ENCODE peak calls at places on chromosomes 3 and 15, in four cellular contexts. S is IMR-90, N is H9, D is H1. X is an unnamed sample.

GRCh38 chr3:50807266-50807665 is 132.5 kb downstream of the DOCK3 start:
- DNase-seq in D (no peak), S (no peak), N (no peak), X (no peak)

GRCh38 chr3:133404925-133405324 is 5.1 kb downstream of the BFSP2 start:
- DNase-seq in D (no peak), N (no peak), S (no peak), X (no peak)

GRCh38 chr3:128242818-128243601 is 89.7 kb downstream of the EEFSEC start:
- DNase-seq in S (peak; percentile 19), N (no peak), D (peak; percentile 29), X (no peak)

GRCh38 chr3:57043518-57043917 is 16.9 kb upstream of the SPATA12 start:
- DNase-seq in S (no peak), N (no peak), D (no peak), X (no peak)

GRCh38 chr15:37289109-37289765 is 188.9 kb upstream of the MEIS2 start:
- DNase-seq in S (peak; percentile 5), N (peak; percentile 46), D (no peak), X (peak; percentile 71)

GRCh38 chr15:76217029-76217866 is 94.0 kb downstream of the ETFA start:
- DNase-seq in S (peak; percentile 57), D (no peak), N (no peak), X (no peak)

GRCh38 chr3:86991840-86992430 is 986 bp upstream of the VGLL3 start:
- DNase-seq in N (no peak), D (no peak), S (peak; percentile 60), X (no peak)

GRCh38 chr15:51132384-51133139 is 37.9 kb upstream of the TNFAIP8L3 start:
- DNase-seq in S (peak; percentile 96), N (peak; percentile 50), D (peak; percentile 72), X (peak; percentile 47)

DNA sequence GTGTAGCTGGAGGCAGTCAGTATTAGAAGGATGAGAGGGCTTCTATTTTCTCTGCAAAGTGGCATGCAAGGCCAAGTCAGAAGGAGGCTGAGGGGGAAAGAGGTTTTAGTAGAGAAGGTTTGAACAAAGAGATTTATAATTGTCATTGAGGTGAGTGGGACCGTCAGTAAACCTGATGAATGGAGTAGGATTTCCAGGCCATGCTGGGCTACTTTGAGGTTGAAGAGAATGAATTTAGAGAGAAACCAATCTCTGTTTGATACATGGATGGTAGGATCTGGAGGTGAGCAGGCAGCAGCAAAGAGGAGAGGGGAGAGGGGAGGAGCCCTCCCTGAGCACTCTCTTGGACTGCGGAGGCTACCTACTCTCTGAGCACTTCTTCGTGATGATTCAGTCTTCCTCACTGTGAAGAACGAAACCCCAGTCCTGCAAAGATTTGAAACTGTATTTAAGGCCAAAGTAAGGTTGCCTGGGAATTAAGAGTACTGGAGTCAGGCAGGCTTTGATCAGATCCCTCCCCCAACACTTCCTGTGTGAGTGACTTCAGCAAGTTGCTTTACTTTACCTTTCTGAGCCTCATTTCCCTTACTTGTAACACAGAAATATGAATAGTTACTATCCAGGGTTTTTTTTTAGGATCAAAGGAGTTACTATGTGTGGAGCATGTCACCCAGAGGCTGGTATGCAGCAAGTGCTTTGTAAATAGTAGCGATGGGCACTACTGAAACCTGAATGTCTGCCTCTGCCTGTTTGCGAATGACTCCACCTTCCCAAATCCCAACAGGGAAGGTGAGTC is 75.8 kb downstream of the RPL39L start:
- DNase-seq in D (no peak), S (peak; percentile 12), N (no peak), X (peak; percentile 84)
- H3K56ac ChIP-seq in D (no peak overlapping the region), S (no peak overlapping the region), N (peak overlapping the region; percentile 55), X (peak overlapping the region; percentile 68)

GRCh38 chr3:136982520-136983138 is 24.8 kb downstream of the IL20RB start:
- DNase-seq in D (no peak), S (no peak), N (no peak), X (no peak)
- H3K9ac ChIP-seq in D (no peak overlapping the region), S (no peak overlapping the region), N (no peak overlapping the region), X (no peak overlapping the region)

DNA sequence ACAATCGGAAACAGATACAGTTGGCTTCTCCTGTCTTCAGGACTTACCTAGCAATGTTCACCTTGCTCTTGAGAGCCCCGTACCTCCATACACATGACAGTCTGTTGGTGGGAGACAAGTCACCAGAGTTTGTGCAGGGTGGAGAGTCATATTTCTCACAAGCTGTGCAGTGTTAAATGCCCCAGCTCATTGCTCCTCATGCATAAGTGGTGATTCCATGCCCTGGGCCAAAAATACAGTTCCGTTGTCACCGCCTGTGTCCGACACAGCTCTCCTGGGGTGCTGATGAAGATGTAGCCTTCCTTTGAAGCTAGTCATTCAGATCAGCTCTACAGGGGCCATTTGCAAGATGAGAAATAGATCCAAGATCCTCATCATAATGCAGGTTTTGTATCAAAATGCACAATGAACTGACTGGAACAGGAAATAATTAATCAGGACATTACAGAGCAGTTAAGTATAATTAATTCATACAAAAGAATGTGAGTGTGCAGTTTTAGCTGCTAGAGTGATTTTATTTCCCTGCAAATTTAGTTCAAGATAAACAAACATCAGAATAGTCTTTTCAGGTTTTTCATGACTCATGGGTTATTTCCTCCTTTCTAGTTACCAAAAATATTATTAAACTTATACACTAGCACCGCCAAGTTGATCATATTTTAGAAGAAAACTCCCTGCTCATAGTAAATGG is 66.5 kb downstream of the CD47 start:
- DNase-seq in N (no peak), D (peak; percentile 13), S (peak; percentile 22), X (no peak)
- H3K56ac ChIP-seq in N (no peak overlapping the region), D (no peak overlapping the region), S (no peak overlapping the region), X (no peak overlapping the region)

GRCh38 chr3:47130557-47130956 is 33.4 kb downstream of the SETD2 start:
- DNase-seq in S (no peak), N (no peak), D (no peak), X (no peak)

GRCh38 chr3:47133641-47134040 is 30.3 kb downstream of the SETD2 start:
- DNase-seq in N (no peak), S (no peak), D (no peak), X (no peak)

GRCh38 chr3:47134311-47134710 is 29.6 kb downstream of the SETD2 start:
- DNase-seq in S (no peak), N (no peak), D (no peak), X (no peak)
- H3K9ac ChIP-seq in S (no peak overlapping the region), N (no peak overlapping the region), D (no peak overlapping the region), X (no peak overlapping the region)

DNA sequence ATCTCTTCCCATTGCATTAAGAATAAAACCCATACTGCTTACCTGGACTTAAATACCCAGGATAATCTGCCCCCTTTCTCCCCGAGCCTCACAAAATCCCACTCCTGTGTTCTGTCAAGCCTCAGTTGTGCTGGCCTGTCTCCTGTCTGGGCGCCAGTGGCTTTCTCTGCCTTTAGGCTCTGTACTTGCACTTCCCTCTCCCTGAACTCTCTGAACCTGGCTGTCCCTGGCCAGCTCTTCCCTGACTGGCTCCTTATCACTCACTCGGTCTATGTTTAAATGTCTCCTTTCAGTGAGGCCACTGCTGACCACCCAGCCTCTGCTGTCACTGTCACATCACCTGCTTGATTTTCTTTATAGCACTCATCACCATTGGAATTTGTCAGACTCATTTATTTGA is 382.7 kb upstream of the PPP2R3A start:
- DNase-seq in N (no peak), D (no peak), S (no peak), X (no peak)
- H3K56ac ChIP-seq in N (no peak overlapping the region), D (no peak overlapping the region), S (no peak overlapping the region), X (no peak overlapping the region)

DNA sequence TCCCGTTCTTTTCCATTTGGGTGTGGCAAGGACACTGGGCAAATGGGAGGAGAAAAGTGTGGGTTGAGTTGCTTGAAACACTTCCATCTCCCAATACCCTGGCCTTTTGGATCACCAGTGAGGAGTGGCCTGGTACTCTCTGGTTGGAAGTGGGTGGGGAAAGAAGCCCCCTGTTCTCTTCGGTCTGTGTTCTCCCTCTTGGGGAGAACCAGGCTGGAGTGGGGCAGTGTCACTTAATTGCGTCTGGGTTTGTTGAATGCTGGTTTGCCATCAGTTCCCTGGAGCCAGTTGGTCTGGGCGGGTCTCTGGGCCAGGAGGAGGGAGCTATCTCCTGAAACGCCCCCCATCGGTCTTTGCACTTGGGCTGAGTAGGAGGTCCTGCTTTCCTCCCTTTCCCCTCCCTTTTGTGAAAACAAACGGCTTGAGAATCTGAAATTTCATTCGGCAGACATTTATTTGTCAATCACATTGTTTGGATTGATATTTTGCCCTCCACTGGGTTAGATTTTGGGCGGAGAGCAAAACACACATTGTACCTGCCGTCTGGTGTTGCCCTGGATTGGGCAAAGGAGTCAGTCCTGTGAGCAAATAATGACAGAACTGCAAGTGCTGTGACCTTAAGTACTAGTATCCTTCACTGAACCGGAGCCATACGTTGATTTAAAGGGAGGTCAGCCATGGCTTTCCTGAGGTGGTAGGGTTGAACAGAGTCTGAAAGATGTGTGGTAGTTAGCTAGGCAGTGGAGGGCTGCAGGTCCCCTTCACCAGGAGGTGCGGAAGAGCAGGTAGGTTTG is 1.6 kb downstream of the PDIA5 start:
- DNase-seq in S (no peak), N (peak; percentile 76), D (peak; percentile 72), X (peak; percentile 87)
- H3K9ac ChIP-seq in S (peak overlapping the region; percentile 79), N (peak overlapping the region; percentile 38), D (no peak overlapping the region), X (peak overlapping the region; percentile 94)

GRCh38 chr15:29333261-29333660 is 63.6 kb upstream of the NSMCE3 start:
- DNase-seq in N (no peak), S (no peak), D (no peak), X (no peak)
- H3K56ac ChIP-seq in N (no peak overlapping the region), S (no peak overlapping the region), D (no peak overlapping the region), X (no peak overlapping the region)

DNA sequence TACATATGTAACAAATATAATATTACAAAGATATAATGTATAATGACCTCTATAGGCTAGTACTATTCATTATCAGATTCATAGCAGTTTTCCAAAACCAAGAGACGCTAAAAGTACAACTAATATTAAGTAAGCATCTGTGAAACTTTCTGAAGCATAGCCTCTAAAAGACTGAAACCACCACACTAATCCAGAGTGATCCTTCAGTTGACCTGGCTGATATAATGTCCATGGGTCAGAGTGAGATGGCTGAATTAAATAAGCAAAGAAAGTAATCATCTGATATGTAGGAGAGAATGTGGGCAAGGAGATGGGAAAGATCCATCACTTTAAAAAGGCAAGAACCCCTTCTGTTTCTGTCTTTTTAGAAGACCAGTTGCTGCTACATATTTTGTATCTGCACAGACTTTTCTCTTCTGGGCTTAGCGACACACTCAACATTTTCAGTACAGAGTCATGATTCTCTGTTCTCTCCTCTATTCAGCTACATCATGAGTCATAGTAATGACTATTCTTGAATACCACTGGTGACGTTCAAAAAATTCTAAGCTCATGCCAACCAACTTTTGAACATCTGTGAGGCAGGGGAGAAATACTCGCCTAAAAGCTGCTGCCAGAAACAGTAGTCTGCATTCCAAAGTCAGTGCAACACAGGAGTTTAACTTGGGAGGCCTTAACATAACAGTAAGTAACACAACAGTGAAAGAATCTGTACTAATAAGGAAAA is 149.6 kb downstream of the MAGI1 start:
- DNase-seq in D (no peak), S (peak; percentile 98), N (no peak), X (peak; percentile 25)
- H3K9ac ChIP-seq in D (no peak overlapping the region), S (peak overlapping the region; percentile 53), N (no peak overlapping the region), X (no peak overlapping the region)

GRCh38 chr3:69325151-69325550 is 60.7 kb downstream of the FRMD4B start:
- DNase-seq in S (no peak), D (no peak), N (no peak), X (no peak)
- H3K56ac ChIP-seq in S (no peak overlapping the region), D (no peak overlapping the region), N (no peak overlapping the region), X (no peak overlapping the region)

GRCh38 chr15:82585072-82585471 is 44.8 kb upstream of the RPS17 start:
- DNase-seq in D (no peak), S (peak; percentile 45), N (no peak), X (no peak)
- H3K9ac ChIP-seq in D (no peak overlapping the region), S (no peak overlapping the region), N (no peak overlapping the region), X (no peak overlapping the region)

X was measured in mesendoderm.